ENCODE peak calls at places on chromosome 9, in four cellular contexts. One of them, this sample, is unnamed.

GRCh38 chr9:36488322-36488838 is 84.3 kb upstream of the MELK start:
- DNase-seq in HEK293T: no peak
- DNase-seq in H4: no peak
- DNase-seq in activated gamma-delta T cell treated with Interleukin-2 at 50 U/mL for 16 hours: no peak
- DNase-seq in this sample: no peak

GRCh38 chr9:79661279-79661678 is 89.5 kb downstream of the TLE4 start:
- DNase-seq in HEK293T: no peak
- DNase-seq in H4: no peak
- DNase-seq in activated gamma-delta T cell treated with Interleukin-2 at 50 U/mL for 16 hours: no peak
- DNase-seq in this sample: no peak

GRCh38 chr9:77999231-77999631 is 32.4 kb downstream of the GNAQ start:
- DNase-seq in HEK293T: no peak
- DNase-seq in H4: no peak
- DNase-seq in activated gamma-delta T cell treated with Interleukin-2 at 50 U/mL for 16 hours: no peak
- DNase-seq in this sample: peak; percentile 59

GRCh38 chr9:13354733-13355132 is 75.2 kb upstream of the MPDZ start:
- DNase-seq in HEK293T: no peak
- DNase-seq in H4: no peak
- DNase-seq in activated gamma-delta T cell treated with Interleukin-2 at 50 U/mL for 16 hours: no peak
- DNase-seq in this sample: peak; percentile 67

GRCh38 chr9:95516736-95517558 is at the start of gene PTCH1:
- DNase-seq in HEK293T: peak; percentile 47
- DNase-seq in H4: peak; percentile 48
- DNase-seq in activated gamma-delta T cell treated with Interleukin-2 at 50 U/mL for 16 hours: peak; percentile 24
- DNase-seq in this sample: peak; percentile 33

GRCh38 chr9:22079873-22080341 is 70.8 kb upstream of the CDKN2B start:
- DNase-seq in HEK293T: no peak
- DNase-seq in H4: no peak
- DNase-seq in activated gamma-delta T cell treated with Interleukin-2 at 50 U/mL for 16 hours: no peak
- DNase-seq in this sample: peak; percentile 83

GRCh38 chr9:104780796-104781395 is 17.0 kb downstream of the NIPSNAP3B start:
- DNase-seq in HEK293T: no peak
- DNase-seq in H4: peak; percentile 19
- DNase-seq in activated gamma-delta T cell treated with Interleukin-2 at 50 U/mL for 16 hours: no peak
- DNase-seq in this sample: no peak

GRCh38 chr9:85040806-85041575 is 371.5 kb downstream of the NTRK2 start:
- DNase-seq in HEK293T: no peak
- DNase-seq in H4: no peak
- DNase-seq in activated gamma-delta T cell treated with Interleukin-2 at 50 U/mL for 16 hours: no peak
- DNase-seq in this sample: peak; percentile 4

GRCh38 chr9:114769664-114770063 is 36.2 kb downstream of the TNFSF15 start:
- DNase-seq in HEK293T: no peak
- DNase-seq in H4: no peak
- DNase-seq in activated gamma-delta T cell treated with Interleukin-2 at 50 U/mL for 16 hours: no peak
- DNase-seq in this sample: peak; percentile 65

GRCh38 chr9:134502261-134503211 is 139.1 kb upstream of the COL5A1 start:
- DNase-seq in HEK293T: no peak
- DNase-seq in H4: peak; percentile 98
- DNase-seq in activated gamma-delta T cell treated with Interleukin-2 at 50 U/mL for 16 hours: no peak
- DNase-seq in this sample: peak; percentile 98